ENCODE peak calls at places on chromosomes 12 and 14, in nine cellular contexts. Y is HCT116, P is suprapubic skin, F is stomach, M is GM12878, H is esophagus muscularis mucosa, T is prostate gland, S is GM12891, I is H1. K is an unnamed sample.

GRCh38 chr12:25135531-25136154 is 59.3 kb downstream of the DNAI7 start:
- DNase-seq in T (no peak), H (no peak), M (no peak), F (no peak), I (peak), P (no peak), S (no peak), Y (peak), K (peak)

GRCh38 chr12:50739611-50740010 is 24.3 kb upstream of the ATF1 start:
- DNase-seq in Y (no peak), S (no peak), H (no peak), T (no peak), I (no peak), F (no peak), M (no peak), P (no peak), K (no peak)

GRCh38 chr14:100155049-100155621 is 4.3 kb downstream of the DEGS2 start:
- DNase-seq in Y (peak), I (peak), H (no peak), M (no peak), F (no peak), P (no peak), T (peak), S (no peak), K (peak)

GRCh38 chr12:34526946-34527345 is 504.6 kb downstream of the ALG10 start:
- DNase-seq in H (no peak), I (no peak), M (no peak), Y (no peak), S (no peak), P (no peak), T (no peak), F (no peak), K (no peak)

GRCh38 chr12:102376251-102376747 is 104.1 kb downstream of the IGF1 start:
- DNase-seq in M (no peak), S (no peak), H (no peak), P (no peak), F (no peak), I (no peak), Y (no peak), T (no peak), K (no peak)

GRCh38 chr14:41418851-41419250 is 187.8 kb upstream of the LRFN5 start:
- DNase-seq in I (no peak), S (no peak), Y (no peak), M (no peak), F (no peak), H (no peak), T (no peak), P (no peak), K (no peak)

GRCh38 chr12:131261906-131262305 is 308.2 kb downstream of the ADGRD1 start:
- DNase-seq in H (no peak), I (no peak), S (no peak), P (no peak), Y (no peak), F (no peak), M (no peak), T (no peak), K (no peak)

GRCh38 chr14:45810152-45810872 is 557.3 kb upstream of the MIS18BP1 start:
- DNase-seq in P (no peak), S (peak), I (no peak), F (no peak), H (no peak), T (peak), Y (no peak), M (peak), K (no peak)

GRCh38 chr12:64610660-64611429 is 550 bp downstream of the RASSF3 start:
- DNase-seq in T (peak), Y (no peak), F (peak), I (peak), M (no peak), P (peak), H (no peak), S (peak), K (peak)

GRCh38 chr12:42296503-42297109 is 29.3 kb downstream of the ZCRB1 start:
- DNase-seq in F (no peak), H (no peak), T (no peak), P (no peak), Y (no peak), S (no peak), M (no peak), I (peak), K (no peak)

GRCh38 chr12:69570545-69571399 is 14.5 kb upstream of the CCT2 start:
- DNase-seq in I (peak), P (no peak), T (peak), F (peak), Y (peak), M (peak), H (no peak), S (no peak), K (peak)

DNA sequence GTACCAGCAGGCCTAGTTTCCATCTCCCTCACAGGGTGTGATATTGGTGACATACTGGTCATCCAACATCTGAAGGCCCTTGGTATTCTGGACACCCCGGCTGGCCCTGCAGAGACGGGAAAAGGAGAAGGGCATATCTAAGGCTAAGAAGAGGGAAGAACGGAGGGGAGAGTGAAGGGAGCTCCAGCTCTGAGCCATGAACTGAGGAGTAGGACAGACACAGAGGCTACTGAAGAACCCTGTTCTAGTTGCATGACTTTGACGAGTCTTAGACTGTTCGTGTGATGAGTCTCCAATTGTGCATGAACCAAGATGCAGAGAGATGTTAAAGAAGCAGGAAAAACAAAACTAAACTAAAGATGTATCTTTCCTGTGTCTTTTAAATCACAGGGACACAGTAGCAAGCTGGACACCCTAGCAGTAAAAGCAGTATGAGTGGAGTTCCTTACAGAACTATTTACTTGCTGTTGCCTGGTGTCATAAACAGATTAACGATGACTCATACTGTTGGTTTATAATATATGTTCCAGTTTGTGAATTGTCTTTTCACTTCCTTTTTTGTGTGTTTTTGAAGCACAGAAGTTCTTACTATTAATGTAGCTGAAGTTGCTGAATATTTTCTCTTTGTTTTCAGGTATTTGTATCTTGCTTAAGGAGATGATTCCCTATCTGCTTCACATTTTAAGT is 15.5 kb downstream of the FAR2 start:
- DNase-seq in S (peak), M (peak), T (no peak), F (no peak), I (no peak), P (no peak), Y (no peak), H (no peak), K (no peak)
- TF ChIP-seq POLR2AphosphoS5 in S (no peak), M (no peak), T (no peak), F (no peak), I (no peak), P (no peak), Y (no peak), H (peak), K (no peak)

GRCh38 chr12:3200032-3200617 is 122.9 kb downstream of the TSPAN9 start:
- DNase-seq in H (no peak), I (peak), Y (no peak), P (no peak), S (no peak), F (peak), T (peak), M (no peak), K (peak)
- TF ChIP-seq POLR2A in H (no peak), I (no peak), Y (no peak), P (no peak), S (no peak), F (no peak), T (no peak), M (no peak), K (no peak)

GRCh38 chr12:47779301-47779942 is 6.4 kb downstream of the SLC48A1 start:
- DNase-seq in S (peak), T (peak), F (peak), H (peak), P (peak), I (peak), M (peak), Y (peak), K (peak)

GRCh38 chr12:47776471-47777143 is 3.6 kb downstream of the SLC48A1 start:
- DNase-seq in I (no peak), F (no peak), M (no peak), T (no peak), H (no peak), S (no peak), P (no peak), Y (no peak), K (no peak)

GRCh38 chr12:47777151-47777550 is 4.1 kb downstream of the SLC48A1 start:
- DNase-seq in H (no peak), T (no peak), F (no peak), P (no peak), Y (no peak), I (no peak), M (no peak), S (no peak), K (no peak)

GRCh38 chr12:47778842-47779241 is 5.8 kb downstream of the SLC48A1 start:
- DNase-seq in S (no peak), P (peak), H (no peak), F (no peak), Y (no peak), I (no peak), M (no peak), T (no peak), K (no peak)

GRCh38 chr12:47777741-47778558 is 4.9 kb downstream of the SLC48A1 start:
- DNase-seq in F (peak), T (no peak), S (no peak), P (peak), M (no peak), H (no peak), Y (no peak), I (no peak), K (no peak)
- TF ChIP-seq POLR2AphosphoS5 in F (no peak), T (no peak), S (no peak), P (no peak), M (no peak), H (peak), Y (no peak), I (no peak), K (no peak)

DNA sequence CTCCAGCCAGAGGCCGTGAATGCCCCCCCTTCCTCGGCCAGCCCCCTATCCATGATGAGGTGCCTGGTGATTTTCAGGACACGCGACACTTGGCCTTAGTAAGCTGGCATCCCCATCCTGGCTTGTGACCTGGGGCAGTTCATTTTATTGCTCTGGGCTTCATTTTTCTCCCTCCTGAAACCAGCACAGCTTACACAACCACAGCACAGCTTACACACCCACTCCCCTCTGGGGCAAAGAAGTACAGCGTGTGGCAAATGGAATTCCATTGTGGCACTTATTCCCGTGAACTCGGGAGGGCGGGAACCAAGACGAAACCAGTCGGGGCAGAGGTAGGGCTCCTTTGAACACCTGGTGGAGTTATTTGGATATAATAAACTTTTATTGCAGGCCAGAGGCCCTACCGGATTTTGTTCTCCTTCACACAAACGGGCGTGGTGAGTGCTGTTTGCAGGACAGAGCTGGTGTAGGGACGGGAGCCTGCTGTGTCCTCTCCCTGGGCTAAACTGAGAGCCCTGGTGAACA is 29.1 kb downstream of the CD9 start:
- DNase-seq in F (peak), P (no peak), Y (no peak), H (no peak), M (no peak), T (peak), I (no peak), S (no peak), K (peak)
- TF ChIP-seq POLR2A in F (no peak), P (no peak), Y (no peak), H (no peak), M (no peak), T (no peak), I (no peak), S (no peak), K (peak)

GRCh38 chr14:51828017-51828797 is 32.2 kb upstream of the GNG2 start:
- DNase-seq in P (no peak), T (no peak), I (no peak), M (peak), S (no peak), Y (peak), H (peak), F (peak), K (peak)
- TF ChIP-seq POLR2AphosphoS5 in P (no peak), T (no peak), I (no peak), M (no peak), S (no peak), Y (no peak), H (no peak), F (no peak), K (no peak)

GRCh38 chr12:21659383-21659782 is 1.7 kb upstream of the LDHB start:
- DNase-seq in I (no peak), M (no peak), T (no peak), S (no peak), H (no peak), P (no peak), Y (peak), F (no peak), K (no peak)

GRCh38 chr12:21662122-21662792 is 4.6 kb upstream of the LDHB start:
- DNase-seq in M (no peak), P (no peak), H (no peak), T (no peak), F (no peak), I (no peak), Y (no peak), S (no peak), K (no peak)

GRCh38 chr12:21655594-21655993 is 2.0 kb downstream of the LDHB start:
- DNase-seq in H (no peak), Y (no peak), I (no peak), P (no peak), F (no peak), T (no peak), S (no peak), M (no peak), K (no peak)

GRCh38 chr12:21656931-21657335 is 709 bp downstream of the LDHB start:
- DNase-seq in Y (peak), H (no peak), I (no peak), S (no peak), P (no peak), M (no peak), F (peak), T (peak), K (peak)

DNA sequence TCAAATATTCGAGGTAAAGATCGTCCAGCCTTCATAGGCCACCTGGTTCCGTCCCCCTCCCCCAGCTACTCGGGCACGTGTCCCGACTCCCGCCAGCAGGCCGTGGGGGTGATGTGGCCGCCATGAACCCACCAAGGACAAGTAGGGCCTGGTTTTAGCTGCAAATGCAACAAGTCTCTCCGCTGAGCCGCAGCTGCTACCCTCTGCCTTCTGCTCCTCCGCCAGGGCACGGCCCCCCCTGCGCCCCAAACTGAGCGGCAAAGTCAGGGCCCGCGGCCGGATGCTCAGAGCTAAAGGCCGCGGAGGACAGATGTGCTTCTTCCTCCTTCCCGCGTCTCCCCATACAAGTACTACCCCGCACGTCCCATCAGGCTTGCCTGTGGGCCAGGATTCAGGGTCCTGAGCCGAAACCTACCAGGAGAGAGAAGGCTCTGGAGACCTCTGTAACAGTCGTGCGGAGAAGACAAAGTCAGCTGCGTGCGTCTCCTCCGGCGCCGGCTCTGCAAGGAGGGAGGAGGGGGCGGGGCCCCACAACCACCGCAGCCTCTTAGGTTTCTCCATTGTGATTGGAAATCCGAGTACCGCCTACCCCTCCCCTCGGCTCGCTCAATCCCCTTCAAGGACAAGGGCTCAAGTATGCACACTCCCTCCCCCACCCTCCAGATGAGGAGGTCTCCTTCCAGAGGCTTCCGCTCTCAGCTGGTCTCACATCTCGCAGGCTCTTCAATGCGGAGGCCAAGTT is at the start of gene LDHB:
- DNase-seq in I (peak), M (peak), S (peak), P (peak), Y (peak), F (peak), H (peak), T (peak), K (peak)
- TF ChIP-seq POLR2A in I (peak), M (peak), S (peak), P (peak), Y (peak), F (peak), H (peak), T (peak), K (peak)

GRCh38 chr12:108839011-108839889 is 18.1 kb downstream of the SSH1 start:
- DNase-seq in Y (no peak), H (peak), T (peak), S (no peak), I (no peak), F (no peak), M (no peak), P (no peak), K (no peak)
- TF ChIP-seq POLR2AphosphoS5 in Y (no peak), H (peak), T (peak), S (no peak), I (no peak), F (peak), M (no peak), P (no peak), K (peak)

GRCh38 chr14:88130057-88130432 is 125.1 kb downstream of the GPR65 start:
- DNase-seq in S (no peak), P (no peak), H (no peak), I (no peak), Y (no peak), M (no peak), F (no peak), T (no peak), K (no peak)

GRCh38 chr14:88128811-88129210 is 123.9 kb downstream of the GPR65 start:
- DNase-seq in P (no peak), Y (no peak), H (peak), F (no peak), I (no peak), T (no peak), S (no peak), M (no peak), K (peak)

GRCh38 chr14:88129306-88130056 is 124.5 kb downstream of the GPR65 start:
- DNase-seq in P (no peak), H (no peak), T (no peak), I (no peak), M (no peak), Y (no peak), S (no peak), F (no peak), K (no peak)
- TF ChIP-seq POLR2A in P (no peak), H (no peak), T (no peak), I (no peak), M (no peak), Y (no peak), S (no peak), F (no peak), K (no peak)

DNA sequence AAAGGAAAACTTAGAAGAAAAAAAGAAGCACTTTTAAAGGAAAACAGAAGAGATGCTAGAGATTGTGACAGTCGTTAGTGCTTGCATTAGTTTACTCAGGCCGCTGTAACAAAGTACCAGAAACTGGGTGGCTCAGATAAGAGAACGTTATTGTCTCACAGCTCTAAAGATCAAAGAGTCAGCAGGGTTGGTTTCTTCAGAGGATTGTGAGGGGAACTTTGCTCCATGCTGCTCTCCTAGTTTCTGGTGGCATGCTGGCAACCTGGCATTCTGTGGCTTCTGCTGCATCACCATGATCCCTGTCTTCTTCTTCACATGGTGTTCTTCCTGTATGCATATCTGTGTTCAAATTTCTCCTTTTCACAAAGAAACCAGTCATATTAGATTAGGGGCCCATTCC is 119.4 kb upstream of the PLEKHA5 start:
- DNase-seq in T (no peak), M (no peak), P (no peak), Y (no peak), F (no peak), H (no peak), I (no peak), S (no peak), K (no peak)
- TF ChIP-seq POLR2AphosphoS5 in T (no peak), M (no peak), P (no peak), Y (no peak), F (no peak), H (no peak), I (no peak), S (no peak), K (no peak)

GRCh38 chr14:73237219-73237785 is at the start of gene PAPLN:
- DNase-seq in Y (peak), I (peak), T (no peak), S (no peak), P (no peak), M (no peak), H (peak), F (no peak), K (peak)
- TF ChIP-seq POLR2A in Y (no peak), I (no peak), T (no peak), S (no peak), P (no peak), M (no peak), H (no peak), F (no peak), K (no peak)

K was measured in transverse colon.